ENCODE peak calls at places on chromosomes 2 and 18, in five cellular contexts. X, Y, V, H and C are unnamed samples.

GRCh38 chr2:45256173-45256866 is 247.1 kb upstream of the SIX2 start:
- DNase-seq in H (no peak), X (no peak), V (no peak), Y (no peak), C (no peak)

GRCh38 chr2:178530625-178531142 is 50.4 kb downstream of the PLEKHA3 start:
- DNase-seq in X (no peak), V (no peak), Y (peak; percentile 21), H (no peak), C (no peak)

GRCh38 chr18:55047546-55047945 is 88.3 kb upstream of the CCDC68 start:
- DNase-seq in H (no peak), X (no peak), V (no peak), Y (peak; percentile 41), C (no peak)

GRCh38 chr2:12432985-12433640 is 283.6 kb upstream of the TRIB2 start:
- DNase-seq in Y (peak; percentile 14), X (no peak), V (no peak), H (no peak), C (no peak)

GRCh38 chr18:42330296-42330695 is 375.3 kb downstream of the PIK3C3 start:
- DNase-seq in X (no peak), V (no peak), H (no peak), Y (no peak), C (no peak)

GRCh38 chr18:71022389-71022788 is 733.5 kb downstream of the SOCS6 start:
- DNase-seq in X (no peak), V (no peak), Y (no peak), H (no peak), C (no peak)

GRCh38 chr2:95388878-95389255 is 13.6 kb upstream of the FAHD2A start:
- DNase-seq in V (no peak), X (no peak), Y (no peak), H (no peak), C (no peak)

GRCh38 chr2:17800693-17801458 is 15.4 kb upstream of the MSGN1 start:
- DNase-seq in H (no peak), X (no peak), Y (no peak), V (no peak), C (no peak)

GRCh38 chr2:157900684-157901083 is 24.6 kb upstream of the ACVR1 start:
- DNase-seq in X (no peak), Y (no peak), V (no peak), H (no peak), C (no peak)

GRCh38 chr18:37403100-37403781 is 162.4 kb downstream of the CELF4 start:
- DNase-seq in H (no peak), X (no peak), Y (peak; percentile 92), V (no peak), C (peak; percentile 67)

GRCh38 chr2:85713836-85714235 is 19.7 kb downstream of the GNLY start:
- DNase-seq in X (no peak), V (no peak), H (no peak), Y (no peak), C (peak; percentile 9)

GRCh38 chr2:58046335-58046584 is 346 bp upstream of the VRK2 start:
- DNase-seq in V (no peak), Y (no peak), H (no peak), X (no peak), C (no peak)

GRCh38 chr2:224909885-224910517 is 132.3 kb downstream of the DOCK10 start:
- DNase-seq in X (no peak), V (no peak), H (no peak), Y (peak; percentile 89), C (peak; percentile 22)

GRCh38 chr2:99806758-99807157 is 316.9 kb upstream of the REV1 start:
- DNase-seq in X (no peak), Y (peak; percentile 52), V (no peak), H (no peak), C (no peak)

GRCh38 chr2:53913721-53914120 is 54.0 kb upstream of the GPR75 start:
- DNase-seq in H (no peak), X (no peak), Y (peak; percentile 83), V (no peak), C (peak; percentile 2)

GRCh38 chr2:172242968-172243367 is 140.3 kb upstream of the DLX2 start:
- DNase-seq in V (no peak), Y (no peak), H (peak; percentile 59), X (no peak), C (no peak)

GRCh38 chr18:48072428-48073204 is 142.2 kb upstream of the SMAD2 start:
- DNase-seq in X (no peak), V (no peak), Y (peak; percentile 53), H (no peak), C (peak; percentile 57)

GRCh38 chr2:22274611-22275010 is 1110.4 kb upstream of the KLHL29 start:
- DNase-seq in H (no peak), Y (no peak), X (no peak), V (no peak), C (no peak)

GRCh38 chr2:218252509-218253247 is 8.1 kb upstream of the GPBAR1 start:
- DNase-seq in X (no peak), Y (peak; percentile 71), V (peak; percentile 21), H (no peak), C (no peak)

GRCh38 chr18:71371951-71372605 is 1083.2 kb downstream of the SOCS6 start:
- DNase-seq in Y (no peak), H (no peak), X (no peak), V (no peak), C (no peak)

GRCh38 chr2:794554-795244 is 117.5 kb upstream of the TMEM18 start:
- DNase-seq in V (no peak), H (no peak), X (no peak), Y (no peak), C (peak; percentile 42)

GRCh38 chr2:234669611-234670010 is 172.7 kb upstream of the ARL4C start:
- DNase-seq in H (no peak), V (no peak), Y (no peak), X (peak; percentile 33), C (peak; percentile 62)

GRCh38 chr2:15145046-15145817 is 415.9 kb downstream of the NBAS start:
- DNase-seq in H (no peak), Y (peak; percentile 11), V (no peak), X (no peak), C (no peak)

GRCh38 chr2:38065502-38066135 is 10.3 kb downstream of the CYP1B1 start:
- DNase-seq in H (no peak), Y (no peak), X (no peak), V (no peak), C (no peak)

GRCh38 chr2:41937921-41938708 is 109.7 kb upstream of the PKDCC start:
- DNase-seq in X (no peak), H (no peak), V (peak; percentile 88), Y (no peak), C (no peak)

GRCh38 chr18:49963217-49963616 is 149.9 kb upstream of the ACAA2 start:
- DNase-seq in H (no peak), X (no peak), V (no peak), Y (no peak), C (no peak)

GRCh38 chr18:76445275-76445674 is 49.8 kb downstream of the ZNF516 start:
- DNase-seq in V (no peak), Y (peak; percentile 89), H (no peak), X (no peak), C (no peak)

DNA sequence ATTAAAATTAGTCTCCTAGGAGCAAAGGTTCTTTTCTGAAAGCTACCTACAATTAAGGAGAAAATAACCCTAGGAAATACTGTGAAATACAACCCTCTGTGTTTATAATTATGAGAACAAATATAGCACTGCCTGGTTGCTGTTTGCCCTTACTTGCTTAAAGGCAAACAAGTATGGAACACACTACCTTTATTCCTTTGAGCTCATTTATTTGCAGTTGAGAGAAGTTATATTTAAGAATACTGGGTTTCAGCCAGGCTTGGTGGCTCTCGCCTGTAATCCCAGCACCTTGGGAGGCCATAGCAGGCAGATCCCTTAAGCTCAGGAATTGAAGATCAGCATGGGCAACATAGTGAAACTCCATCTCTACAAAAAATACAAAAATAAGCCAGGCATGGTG is 23.1 kb upstream of the IAH1 start:
- DNase-seq in V (no peak), H (no peak), X (no peak), Y (no peak), C (no peak)
- H3K36me3 ChIP-seq in V (no peaks in the 10 kb centered on the region), H (peaks cover 5% of the 10 kb centered on the region), X (peaks cover 85% of the 10 kb centered on the region), Y (peaks cover 17% of the 10 kb centered on the region), C (peaks cover 10% of the 10 kb centered on the region)

GRCh38 chr2:69940691-69941090 is 20.7 kb downstream of the ASPRV1 start:
- DNase-seq in H (no peak), X (no peak), Y (no peak), V (no peak), C (no peak)

GRCh38 chr2:69943000-69943840 is 18.2 kb downstream of the ASPRV1 start:
- DNase-seq in V (no peak), H (no peak), X (no peak), Y (no peak), C (no peak)

GRCh38 chr2:69937968-69938367 is 23.1 kb downstream of the MXD1 start:
- DNase-seq in X (no peak), V (no peak), Y (no peak), H (no peak), C (no peak)

GRCh38 chr2:69936913-69937312 is 22.0 kb downstream of the MXD1 start:
- DNase-seq in Y (no peak), X (no peak), V (no peak), H (no peak), C (no peak)

GRCh38 chr2:69939722-69940121 is 21.7 kb downstream of the ASPRV1 start:
- DNase-seq in H (peak; percentile 76), V (no peak), X (no peak), Y (no peak), C (no peak)
- H3K36me3 ChIP-seq in H (peaks cover 22% of the 10 kb centered on the region), V (peaks cover 3% of the 10 kb centered on the region), X (peaks cover 65% of the 10 kb centered on the region), Y (peaks cover 39% of the 10 kb centered on the region), C (no peaks in the 10 kb centered on the region)

GRCh38 chr2:183153967-183154366 is 29.7 kb downstream of the NUP35 start:
- DNase-seq in Y (no peak), V (no peak), H (no peak), X (no peak), C (no peak)

GRCh38 chr2:183149489-183149888 is 25.2 kb downstream of the NUP35 start:
- DNase-seq in V (no peak), H (no peak), Y (peak; percentile 49), X (no peak), C (no peak)

GRCh38 chr2:183148967-183149366 is 24.7 kb downstream of the NUP35 start:
- DNase-seq in Y (peak; percentile 7), H (no peak), X (no peak), V (no peak), C (no peak)
- H3K36me3 ChIP-seq in Y (peaks cover 20% of the 10 kb centered on the region), H (peaks cover 4% of the 10 kb centered on the region), X (peaks cover 27% of the 10 kb centered on the region), V (peaks cover 5% of the 10 kb centered on the region), C (peaks cover 1% of the 10 kb centered on the region)

GRCh38 chr2:28782423-28782822 is 28.2 kb upstream of the SPDYA start:
- DNase-seq in H (no peak), Y (no peak), V (no peak), X (no peak), C (no peak)
- H3K36me3 ChIP-seq in H (peaks cover 7% of the 10 kb centered on the region), Y (peaks cover 76% of the 10 kb centered on the region), V (no peaks in the 10 kb centered on the region), X (peaks cover 89% of the 10 kb centered on the region), C (peaks cover 20% of the 10 kb centered on the region)

GRCh38 chr2:169994782-169995181 is 167.5 kb downstream of the UBR3 start:
- DNase-seq in Y (no peak), V (no peak), H (no peak), X (no peak), C (no peak)

GRCh38 chr2:169999041-169999440 is 171.8 kb downstream of the UBR3 start:
- DNase-seq in X (no peak), H (no peak), Y (peak; percentile 45), V (no peak), C (no peak)

GRCh38 chr2:170002096-170002495 is 174.8 kb downstream of the UBR3 start:
- DNase-seq in V (no peak), H (peak; percentile 64), Y (no peak), X (no peak), C (no peak)

GRCh38 chr2:169997140-169997887 is 170.1 kb downstream of the UBR3 start:
- DNase-seq in Y (no peak), V (no peak), H (no peak), X (no peak), C (no peak)
- H3K36me3 ChIP-seq in Y (no peaks in the 10 kb centered on the region), V (peaks cover 3% of the 10 kb centered on the region), H (peaks cover 4% of the 10 kb centered on the region), X (peaks cover 15% of the 10 kb centered on the region), C (no peaks in the 10 kb centered on the region)